ENCODE peak calls at places on chromosomes 5 and 9, in nine cellular contexts. One of them, this sample, is unnamed. For H3K4me1, the result is how much of the 10 kb centered on the place peaks cover.

GRCh38 chr5:104739905-104740304 is 1177.3 kb upstream of the NUDT12 start:
- DNase-seq in effector memory CD4-positive, alpha-beta T cell: no peak
- DNase-seq in neural progenitor cell: no peak
- DNase-seq in CD4-positive, CD25-positive, alpha-beta regulatory T cell: no peak
- DNase-seq in GM23338: no peak
- DNase-seq in esophagus squamous epithelium: no peak
- DNase-seq in GM23248: no peak
- DNase-seq in GM12878: no peak
- DNase-seq in psoas muscle: no peak
- DNase-seq in this sample: no peak

GRCh38 chr9:4226331-4227250 is 73.3 kb downstream of the GLIS3 start:
- DNase-seq in effector memory CD4-positive, alpha-beta T cell: no peak
- DNase-seq in neural progenitor cell: no peak
- DNase-seq in CD4-positive, CD25-positive, alpha-beta regulatory T cell: no peak
- DNase-seq in GM23338: peak
- DNase-seq in esophagus squamous epithelium: no peak
- DNase-seq in GM23248: no peak
- DNase-seq in GM12878: no peak
- DNase-seq in psoas muscle: no peak
- DNase-seq in this sample: no peak

GRCh38 chr9:132040808-132041207 is 38.9 kb downstream of the MED27 start:
- DNase-seq in effector memory CD4-positive, alpha-beta T cell: no peak
- DNase-seq in neural progenitor cell: no peak
- DNase-seq in CD4-positive, CD25-positive, alpha-beta regulatory T cell: no peak
- DNase-seq in GM23338: no peak
- DNase-seq in esophagus squamous epithelium: no peak
- DNase-seq in GM23248: no peak
- DNase-seq in GM12878: no peak
- DNase-seq in psoas muscle: no peak
- DNase-seq in this sample: no peak

GRCh38 chr9:127546125-127546832 is 65.8 kb upstream of the STXBP1 start:
- DNase-seq in effector memory CD4-positive, alpha-beta T cell: no peak
- DNase-seq in neural progenitor cell: no peak
- DNase-seq in CD4-positive, CD25-positive, alpha-beta regulatory T cell: no peak
- DNase-seq in GM23338: no peak
- DNase-seq in esophagus squamous epithelium: no peak
- DNase-seq in GM23248: no peak
- DNase-seq in GM12878: no peak
- DNase-seq in psoas muscle: no peak
- DNase-seq in this sample: no peak

GRCh38 chr5:105767265-105767664 is 1903.5 kb downstream of the EFNA5 start:
- DNase-seq in effector memory CD4-positive, alpha-beta T cell: no peak
- DNase-seq in neural progenitor cell: no peak
- DNase-seq in CD4-positive, CD25-positive, alpha-beta regulatory T cell: no peak
- DNase-seq in GM23338: no peak
- DNase-seq in esophagus squamous epithelium: no peak
- DNase-seq in GM23248: no peak
- DNase-seq in GM12878: no peak
- DNase-seq in psoas muscle: no peak
- DNase-seq in this sample: no peak

GRCh38 chr9:109816490-109816889 is 36.5 kb downstream of the PALM2AKAP2 start:
- DNase-seq in effector memory CD4-positive, alpha-beta T cell: no peak
- DNase-seq in neural progenitor cell: no peak
- DNase-seq in CD4-positive, CD25-positive, alpha-beta regulatory T cell: no peak
- DNase-seq in GM23338: no peak
- DNase-seq in esophagus squamous epithelium: no peak
- DNase-seq in GM23248: peak
- DNase-seq in GM12878: no peak
- DNase-seq in psoas muscle: no peak
- DNase-seq in this sample: peak

GRCh38 chr9:116467740-116468351 is 219.3 kb upstream of the TRIM32 start:
- DNase-seq in effector memory CD4-positive, alpha-beta T cell: no peak
- DNase-seq in neural progenitor cell: no peak
- DNase-seq in CD4-positive, CD25-positive, alpha-beta regulatory T cell: no peak
- DNase-seq in GM23338: no peak
- DNase-seq in esophagus squamous epithelium: no peak
- DNase-seq in GM23248: no peak
- DNase-seq in GM12878: no peak
- DNase-seq in psoas muscle: no peak
- DNase-seq in this sample: no peak

GRCh38 chr5:112491257-112491656 is 72.2 kb upstream of the EPB41L4A start:
- DNase-seq in effector memory CD4-positive, alpha-beta T cell: no peak
- DNase-seq in neural progenitor cell: peak
- DNase-seq in CD4-positive, CD25-positive, alpha-beta regulatory T cell: no peak
- DNase-seq in GM23338: peak
- DNase-seq in esophagus squamous epithelium: no peak
- DNase-seq in GM23248: peak
- DNase-seq in GM12878: no peak
- DNase-seq in psoas muscle: no peak
- DNase-seq in this sample: no peak

GRCh38 chr9:78009156-78009555 is 22.5 kb downstream of the GNAQ start:
- DNase-seq in effector memory CD4-positive, alpha-beta T cell: no peak
- DNase-seq in neural progenitor cell: no peak
- DNase-seq in CD4-positive, CD25-positive, alpha-beta regulatory T cell: no peak
- DNase-seq in GM23338: no peak
- DNase-seq in esophagus squamous epithelium: no peak
- DNase-seq in GM23248: no peak
- DNase-seq in GM12878: no peak
- DNase-seq in psoas muscle: no peak
- DNase-seq in this sample: no peak

GRCh38 chr9:10260501-10260900 is 352.3 kb downstream of the PTPRD start:
- DNase-seq in effector memory CD4-positive, alpha-beta T cell: no peak
- DNase-seq in neural progenitor cell: no peak
- DNase-seq in CD4-positive, CD25-positive, alpha-beta regulatory T cell: no peak
- DNase-seq in GM23338: peak
- DNase-seq in esophagus squamous epithelium: no peak
- DNase-seq in GM23248: no peak
- DNase-seq in GM12878: no peak
- DNase-seq in psoas muscle: no peak
- DNase-seq in this sample: no peak

GRCh38 chr5:1873242-1873959 is 9.3 kb downstream of the IRX4 start:
- DNase-seq in effector memory CD4-positive, alpha-beta T cell: no peak
- DNase-seq in neural progenitor cell: no peak
- DNase-seq in CD4-positive, CD25-positive, alpha-beta regulatory T cell: no peak
- DNase-seq in GM23338: no peak
- DNase-seq in esophagus squamous epithelium: no peak
- DNase-seq in GM23248: no peak
- DNase-seq in GM12878: no peak
- DNase-seq in psoas muscle: no peak
- DNase-seq in this sample: no peak

GRCh38 chr9:128149001-128149701 is at the start of gene LCN2:
- DNase-seq in effector memory CD4-positive, alpha-beta T cell: no peak
- DNase-seq in neural progenitor cell: no peak
- DNase-seq in CD4-positive, CD25-positive, alpha-beta regulatory T cell: no peak
- DNase-seq in GM23338: no peak
- DNase-seq in esophagus squamous epithelium: no peak
- DNase-seq in GM23248: no peak
- DNase-seq in GM12878: no peak
- DNase-seq in psoas muscle: peak
- DNase-seq in this sample: no peak

GRCh38 chr9:4333231-4333740 is 33.4 kb upstream of the GLIS3 start:
- DNase-seq in effector memory CD4-positive, alpha-beta T cell: no peak
- DNase-seq in neural progenitor cell: no peak
- DNase-seq in CD4-positive, CD25-positive, alpha-beta regulatory T cell: no peak
- DNase-seq in GM23338: no peak
- DNase-seq in esophagus squamous epithelium: no peak
- DNase-seq in GM23248: no peak
- DNase-seq in GM12878: no peak
- DNase-seq in psoas muscle: no peak
- DNase-seq in this sample: no peak

GRCh38 chr9:14399736-14400657 is 86.1 kb upstream of the NFIB start:
- DNase-seq in effector memory CD4-positive, alpha-beta T cell: no peak
- DNase-seq in neural progenitor cell: no peak
- DNase-seq in CD4-positive, CD25-positive, alpha-beta regulatory T cell: no peak
- DNase-seq in GM23338: no peak
- DNase-seq in esophagus squamous epithelium: no peak
- DNase-seq in GM23248: no peak
- DNase-seq in GM12878: no peak
- DNase-seq in psoas muscle: no peak
- DNase-seq in this sample: no peak

GRCh38 chr9:98795295-98795955 is 930 bp downstream of the ANKS6 start:
- DNase-seq in effector memory CD4-positive, alpha-beta T cell: no peak
- DNase-seq in neural progenitor cell: no peak
- DNase-seq in CD4-positive, CD25-positive, alpha-beta regulatory T cell: no peak
- DNase-seq in GM23338: no peak
- DNase-seq in esophagus squamous epithelium: no peak
- DNase-seq in GM23248: no peak
- DNase-seq in GM12878: no peak
- DNase-seq in psoas muscle: no peak
- DNase-seq in this sample: no peak
- H3K4me3 ChIP-seq in effector memory CD4-positive, alpha-beta T cell: peak
- H3K4me3 ChIP-seq in neural progenitor cell: peak
- H3K4me3 ChIP-seq in CD4-positive, CD25-positive, alpha-beta regulatory T cell: peak
- H3K4me3 ChIP-seq in GM23338: peak
- H3K4me3 ChIP-seq in esophagus squamous epithelium: peak
- H3K4me3 ChIP-seq in GM23248: peak
- H3K4me3 ChIP-seq in GM12878: peak
- H3K4me3 ChIP-seq in psoas muscle: peak
- H3K4me3 ChIP-seq in this sample: peak

GRCh38 chr5:149939572-149939971 is 5.0 kb downstream of the PDE6A start:
- DNase-seq in effector memory CD4-positive, alpha-beta T cell: no peak
- DNase-seq in neural progenitor cell: no peak
- DNase-seq in CD4-positive, CD25-positive, alpha-beta regulatory T cell: no peak
- DNase-seq in GM23338: no peak
- DNase-seq in esophagus squamous epithelium: no peak
- DNase-seq in GM23248: peak
- DNase-seq in GM12878: no peak
- DNase-seq in psoas muscle: no peak
- DNase-seq in this sample: no peak
- H3K4me1 ChIP-seq in effector memory CD4-positive, alpha-beta T cell: under half
- H3K4me1 ChIP-seq in neural progenitor cell: under half
- H3K4me1 ChIP-seq in CD4-positive, CD25-positive, alpha-beta regulatory T cell: under half
- H3K4me1 ChIP-seq in GM23338: under half
- H3K4me1 ChIP-seq in esophagus squamous epithelium: under half
- H3K4me1 ChIP-seq in GM23248: under half
- H3K4me1 ChIP-seq in GM12878: under half
- H3K4me1 ChIP-seq in psoas muscle: under half
- H3K4me1 ChIP-seq in this sample: under half

DNA sequence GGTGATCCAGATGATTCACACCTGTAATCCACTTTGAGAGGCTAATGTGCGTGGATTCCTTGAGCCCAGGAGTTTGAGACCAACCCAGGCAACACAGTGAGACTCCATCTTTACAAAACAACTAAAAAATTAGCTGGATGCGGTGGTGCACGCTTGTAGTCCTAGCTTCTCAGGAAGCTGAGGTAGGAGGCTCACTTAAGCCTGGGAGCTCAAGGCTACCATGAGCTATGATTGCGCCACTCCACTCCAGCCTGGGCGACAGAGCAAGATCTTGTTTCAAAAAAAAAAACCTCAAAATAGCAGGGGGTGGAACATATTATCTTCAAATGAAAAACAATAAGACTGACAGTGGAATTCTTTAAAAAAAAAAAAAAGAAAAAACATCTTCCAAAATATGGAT is 59.0 kb downstream of the PCDHGC5 start:
- DNase-seq in effector memory CD4-positive, alpha-beta T cell: no peak
- DNase-seq in neural progenitor cell: no peak
- DNase-seq in CD4-positive, CD25-positive, alpha-beta regulatory T cell: no peak
- DNase-seq in GM23338: no peak
- DNase-seq in esophagus squamous epithelium: no peak
- DNase-seq in GM23248: no peak
- DNase-seq in GM12878: no peak
- DNase-seq in psoas muscle: no peak
- DNase-seq in this sample: no peak
- H3K4me3 ChIP-seq in effector memory CD4-positive, alpha-beta T cell: no peak
- H3K4me3 ChIP-seq in neural progenitor cell: no peak
- H3K4me3 ChIP-seq in CD4-positive, CD25-positive, alpha-beta regulatory T cell: no peak
- H3K4me3 ChIP-seq in GM23338: no peak
- H3K4me3 ChIP-seq in esophagus squamous epithelium: no peak
- H3K4me3 ChIP-seq in GM23248: no peak
- H3K4me3 ChIP-seq in GM12878: no peak
- H3K4me3 ChIP-seq in psoas muscle: no peak
- H3K4me3 ChIP-seq in this sample: no peak

DNA sequence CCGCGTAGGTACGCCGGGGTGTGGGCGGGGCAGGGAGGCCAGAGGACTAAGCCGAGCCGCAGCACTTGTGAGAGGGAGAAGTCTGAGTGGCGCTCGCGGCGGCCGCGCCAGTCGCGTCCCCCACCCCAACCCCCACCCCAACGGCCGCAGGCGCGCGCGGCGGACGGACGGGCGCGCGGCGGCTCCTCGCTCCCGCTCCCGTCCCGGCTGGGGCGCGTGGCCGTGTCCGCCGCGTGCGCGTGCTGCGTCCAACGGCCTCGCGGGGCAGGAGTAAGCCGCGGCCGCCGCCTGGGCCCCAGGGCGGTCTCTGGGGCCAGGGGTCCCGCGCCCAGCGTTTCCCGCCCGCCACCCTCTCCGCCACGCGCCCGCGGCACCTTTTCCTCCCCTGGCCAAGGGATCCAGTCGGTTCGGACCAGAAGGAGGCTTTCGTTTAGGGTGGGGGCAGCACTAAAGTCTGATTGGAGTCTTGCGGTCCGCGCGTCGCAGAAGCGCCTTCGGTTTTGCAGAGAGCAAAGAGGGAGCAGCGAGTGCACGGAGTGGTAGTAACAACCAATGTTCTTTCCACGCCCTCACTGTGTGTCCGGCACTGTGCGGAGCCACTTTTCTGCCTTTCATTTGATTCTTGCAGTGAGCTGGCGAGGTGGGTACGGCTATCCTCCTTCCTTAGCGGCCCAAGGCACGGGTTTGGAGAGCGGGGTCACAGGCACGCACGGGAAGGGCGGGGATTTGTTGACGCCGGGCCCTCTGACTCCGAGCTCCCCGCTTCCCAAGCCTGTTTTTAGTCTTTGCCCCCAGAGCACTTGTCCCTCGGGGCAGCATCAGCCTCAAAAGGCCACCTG is 494 bp downstream of the G3BP1 start:
- DNase-seq in effector memory CD4-positive, alpha-beta T cell: peak
- DNase-seq in neural progenitor cell: peak
- DNase-seq in CD4-positive, CD25-positive, alpha-beta regulatory T cell: peak
- DNase-seq in GM23338: peak
- DNase-seq in esophagus squamous epithelium: no peak
- DNase-seq in GM23248: peak
- DNase-seq in GM12878: no peak
- DNase-seq in psoas muscle: peak
- DNase-seq in this sample: no peak
- H3K4me1 ChIP-seq in effector memory CD4-positive, alpha-beta T cell: under half
- H3K4me1 ChIP-seq in neural progenitor cell: under half
- H3K4me1 ChIP-seq in CD4-positive, CD25-positive, alpha-beta regulatory T cell: half or more
- H3K4me1 ChIP-seq in GM23338: under half
- H3K4me1 ChIP-seq in esophagus squamous epithelium: under half
- H3K4me1 ChIP-seq in GM23248: under half
- H3K4me1 ChIP-seq in GM12878: under half
- H3K4me1 ChIP-seq in psoas muscle: under half
- H3K4me1 ChIP-seq in this sample: under half